ENCODE peak calls at places on chromosomes 11 and 22, in eight cellular contexts. One of them, this sample, is unnamed. For H3K4me1, the result is how much of the 10 kb centered on the place peaks cover.

GRCh38 chr22:26587991-26588613 is 1.8 kb downstream of the TPST2 start:
- DNase-seq in transverse colon: no peak
- DNase-seq in heart right ventricle: no peak
- DNase-seq in psoas muscle: no peak
- DNase-seq in mesendoderm: no peak
- DNase-seq in MM.1S: no peak
- DNase-seq in esophagus squamous epithelium: no peak
- DNase-seq in upper lobe of right lung: no peak
- DNase-seq in this sample: no peak

GRCh38 chr11:29527391-29527936 is 489.4 kb downstream of the KCNA4 start:
- DNase-seq in MM.1S: peak
- DNase-seq in mesendoderm: peak
- DNase-seq in psoas muscle: no peak
- DNase-seq in esophagus squamous epithelium: no peak
- DNase-seq in heart right ventricle: no peak
- DNase-seq in transverse colon: no peak
- DNase-seq in upper lobe of right lung: no peak
- DNase-seq in this sample: no peak

GRCh38 chr11:114219559-114220349 is 76.4 kb upstream of the NNMT start:
- DNase-seq in MM.1S: no peak
- DNase-seq in upper lobe of right lung: no peak
- DNase-seq in psoas muscle: no peak
- DNase-seq in transverse colon: no peak
- DNase-seq in mesendoderm: peak
- DNase-seq in heart right ventricle: no peak
- DNase-seq in esophagus squamous epithelium: no peak
- DNase-seq in this sample: no peak

GRCh38 chr11:76939219-76939631 is 78.5 kb downstream of the ACER3 start:
- DNase-seq in upper lobe of right lung: no peak
- DNase-seq in mesendoderm: peak
- DNase-seq in esophagus squamous epithelium: no peak
- DNase-seq in transverse colon: no peak
- DNase-seq in heart right ventricle: no peak
- DNase-seq in MM.1S: no peak
- DNase-seq in psoas muscle: no peak
- DNase-seq in this sample: no peak

GRCh38 chr11:69663326-69663725 is 11.8 kb downstream of the LTO1 start:
- DNase-seq in transverse colon: no peak
- DNase-seq in MM.1S: no peak
- DNase-seq in psoas muscle: peak
- DNase-seq in mesendoderm: no peak
- DNase-seq in heart right ventricle: no peak
- DNase-seq in upper lobe of right lung: no peak
- DNase-seq in esophagus squamous epithelium: no peak
- DNase-seq in this sample: peak

GRCh38 chr11:8711895-8712442 is 29.4 kb downstream of the RPL27A start:
- DNase-seq in transverse colon: no peak
- DNase-seq in mesendoderm: no peak
- DNase-seq in esophagus squamous epithelium: no peak
- DNase-seq in psoas muscle: no peak
- DNase-seq in upper lobe of right lung: no peak
- DNase-seq in heart right ventricle: no peak
- DNase-seq in MM.1S: no peak
- DNase-seq in this sample: no peak

GRCh38 chr11:61709572-61709971 is 29.4 kb downstream of the DAGLA start:
- DNase-seq in transverse colon: no peak
- DNase-seq in heart right ventricle: no peak
- DNase-seq in MM.1S: no peak
- DNase-seq in psoas muscle: no peak
- DNase-seq in mesendoderm: no peak
- DNase-seq in upper lobe of right lung: no peak
- DNase-seq in esophagus squamous epithelium: no peak
- DNase-seq in this sample: no peak

GRCh38 chr11:123100378-123101085 is 38.6 kb upstream of the HSPA8 start:
- DNase-seq in upper lobe of right lung: no peak
- DNase-seq in transverse colon: no peak
- DNase-seq in esophagus squamous epithelium: no peak
- DNase-seq in mesendoderm: no peak
- DNase-seq in heart right ventricle: peak
- DNase-seq in psoas muscle: peak
- DNase-seq in MM.1S: no peak
- DNase-seq in this sample: peak

GRCh38 chr22:26845016-26845728 is 187.8 kb downstream of the MIAT start:
- DNase-seq in heart right ventricle: no peak
- DNase-seq in MM.1S: no peak
- DNase-seq in esophagus squamous epithelium: no peak
- DNase-seq in psoas muscle: no peak
- DNase-seq in transverse colon: no peak
- DNase-seq in upper lobe of right lung: no peak
- DNase-seq in mesendoderm: no peak
- DNase-seq in this sample: no peak

GRCh38 chr11:1077417-1078119 is 2.9 kb downstream of the MUC2 start:
- DNase-seq in esophagus squamous epithelium: no peak
- DNase-seq in heart right ventricle: no peak
- DNase-seq in transverse colon: no peak
- DNase-seq in MM.1S: no peak
- DNase-seq in upper lobe of right lung: peak
- DNase-seq in mesendoderm: no peak
- DNase-seq in psoas muscle: peak
- DNase-seq in this sample: peak

GRCh38 chr11:132872223-132872622 is 660.1 kb downstream of the OPCML start:
- DNase-seq in MM.1S: no peak
- DNase-seq in transverse colon: no peak
- DNase-seq in upper lobe of right lung: no peak
- DNase-seq in esophagus squamous epithelium: no peak
- DNase-seq in psoas muscle: no peak
- DNase-seq in heart right ventricle: no peak
- DNase-seq in mesendoderm: no peak
- DNase-seq in this sample: no peak

GRCh38 chr11:75024764-75025211 is 36.1 kb downstream of the NEU3 start:
- DNase-seq in heart right ventricle: no peak
- DNase-seq in upper lobe of right lung: no peak
- DNase-seq in transverse colon: no peak
- DNase-seq in esophagus squamous epithelium: no peak
- DNase-seq in mesendoderm: no peak
- DNase-seq in MM.1S: no peak
- DNase-seq in psoas muscle: no peak
- DNase-seq in this sample: no peak

GRCh38 chr22:50502628-50503474 is 4.7 kb downstream of the LMF2 start:
- DNase-seq in MM.1S: no peak
- DNase-seq in esophagus squamous epithelium: no peak
- DNase-seq in upper lobe of right lung: no peak
- DNase-seq in heart right ventricle: no peak
- DNase-seq in transverse colon: no peak
- DNase-seq in psoas muscle: no peak
- DNase-seq in mesendoderm: no peak
- DNase-seq in this sample: no peak

GRCh38 chr11:128334311-128335044 is 252.9 kb downstream of the ETS1 start:
- DNase-seq in esophagus squamous epithelium: no peak
- DNase-seq in upper lobe of right lung: no peak
- DNase-seq in transverse colon: no peak
- DNase-seq in heart right ventricle: peak
- DNase-seq in psoas muscle: no peak
- DNase-seq in mesendoderm: no peak
- DNase-seq in MM.1S: no peak
- DNase-seq in this sample: peak

GRCh38 chr11:29093416-29093815 is 923.4 kb downstream of the KCNA4 start:
- DNase-seq in heart right ventricle: no peak
- DNase-seq in MM.1S: no peak
- DNase-seq in mesendoderm: no peak
- DNase-seq in psoas muscle: no peak
- DNase-seq in esophagus squamous epithelium: no peak
- DNase-seq in upper lobe of right lung: no peak
- DNase-seq in transverse colon: no peak
- DNase-seq in this sample: no peak

GRCh38 chr11:120079750-120080610 is 57.9 kb downstream of the TRIM29 start:
- DNase-seq in MM.1S: no peak
- DNase-seq in esophagus squamous epithelium: no peak
- DNase-seq in mesendoderm: peak
- DNase-seq in psoas muscle: no peak
- DNase-seq in upper lobe of right lung: peak
- DNase-seq in heart right ventricle: no peak
- DNase-seq in transverse colon: no peak
- DNase-seq in this sample: no peak

GRCh38 chr11:113796663-113797259 is 17.2 kb downstream of the CLDN25 start:
- DNase-seq in psoas muscle: no peak
- DNase-seq in MM.1S: peak
- DNase-seq in transverse colon: no peak
- DNase-seq in mesendoderm: peak
- DNase-seq in upper lobe of right lung: no peak
- DNase-seq in esophagus squamous epithelium: no peak
- DNase-seq in heart right ventricle: peak
- DNase-seq in this sample: no peak

GRCh38 chr22:27046603-27047002 is 389.2 kb downstream of the MIAT start:
- DNase-seq in upper lobe of right lung: no peak
- DNase-seq in psoas muscle: no peak
- DNase-seq in mesendoderm: no peak
- DNase-seq in MM.1S: no peak
- DNase-seq in transverse colon: no peak
- DNase-seq in heart right ventricle: no peak
- DNase-seq in esophagus squamous epithelium: no peak
- DNase-seq in this sample: no peak

GRCh38 chr11:64384981-64385952 is 26.3 kb downstream of the RPS6KA4 start:
- DNase-seq in transverse colon: no peak
- DNase-seq in heart right ventricle: no peak
- DNase-seq in mesendoderm: peak
- DNase-seq in upper lobe of right lung: no peak
- DNase-seq in MM.1S: no peak
- DNase-seq in esophagus squamous epithelium: no peak
- DNase-seq in psoas muscle: no peak
- DNase-seq in this sample: no peak

GRCh38 chr11:44301856-44302231 is 8.1 kb downstream of the ALX4 start:
- DNase-seq in upper lobe of right lung: no peak
- DNase-seq in MM.1S: no peak
- DNase-seq in psoas muscle: no peak
- DNase-seq in heart right ventricle: no peak
- DNase-seq in transverse colon: no peak
- DNase-seq in esophagus squamous epithelium: no peak
- DNase-seq in mesendoderm: no peak
- DNase-seq in this sample: peak

GRCh38 chr11:125382211-125382807 is 113.8 kb downstream of the FEZ1 start:
- DNase-seq in transverse colon: no peak
- DNase-seq in heart right ventricle: no peak
- DNase-seq in psoas muscle: no peak
- DNase-seq in mesendoderm: no peak
- DNase-seq in MM.1S: no peak
- DNase-seq in upper lobe of right lung: peak
- DNase-seq in esophagus squamous epithelium: no peak
- DNase-seq in this sample: no peak

GRCh38 chr11:82902086-82902485 is 550 bp downstream of the DDIAS start:
- DNase-seq in MM.1S: no peak
- DNase-seq in transverse colon: no peak
- DNase-seq in psoas muscle: no peak
- DNase-seq in esophagus squamous epithelium: no peak
- DNase-seq in heart right ventricle: no peak
- DNase-seq in mesendoderm: no peak
- DNase-seq in upper lobe of right lung: no peak
- DNase-seq in this sample: no peak
- H3K4me1 ChIP-seq in MM.1S: under half
- H3K4me1 ChIP-seq in transverse colon: under half
- H3K4me1 ChIP-seq in psoas muscle: under half
- H3K4me1 ChIP-seq in esophagus squamous epithelium: under half
- H3K4me1 ChIP-seq in heart right ventricle: under half
- H3K4me1 ChIP-seq in mesendoderm: under half
- H3K4me1 ChIP-seq in upper lobe of right lung: under half
- H3K4me1 ChIP-seq in this sample: under half

DNA sequence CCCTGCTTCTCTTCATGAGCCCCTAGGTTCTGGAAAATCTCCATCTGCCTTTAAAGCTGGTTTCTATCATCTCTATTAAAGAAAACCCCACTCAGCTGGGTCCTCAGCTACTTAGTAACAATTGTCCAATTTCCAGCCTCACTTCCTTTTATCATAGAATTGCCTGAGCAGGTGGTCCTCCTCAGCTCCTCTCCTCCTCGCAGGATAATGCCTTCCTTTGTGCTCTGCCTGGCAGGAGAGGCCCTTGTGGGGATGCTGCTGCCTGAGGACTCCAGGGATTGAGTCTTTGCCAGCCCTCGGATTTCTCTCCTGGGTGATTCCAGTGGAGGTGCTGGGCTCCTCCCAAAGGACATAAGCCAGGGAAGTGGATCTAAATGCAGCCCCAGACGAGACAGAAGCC is 448.3 kb downstream of the INSC start:
- DNase-seq in mesendoderm: no peak
- DNase-seq in psoas muscle: no peak
- DNase-seq in transverse colon: no peak
- DNase-seq in heart right ventricle: no peak
- DNase-seq in esophagus squamous epithelium: no peak
- DNase-seq in upper lobe of right lung: no peak
- DNase-seq in MM.1S: no peak
- DNase-seq in this sample: no peak
- H3K4me1 ChIP-seq in mesendoderm: under half
- H3K4me1 ChIP-seq in psoas muscle: under half
- H3K4me1 ChIP-seq in transverse colon: under half
- H3K4me1 ChIP-seq in heart right ventricle: under half
- H3K4me1 ChIP-seq in esophagus squamous epithelium: under half
- H3K4me1 ChIP-seq in upper lobe of right lung: under half
- H3K4me1 ChIP-seq in MM.1S: under half
- H3K4me1 ChIP-seq in this sample: under half

GRCh38 chr22:42515896-42516295 is 3.7 kb downstream of the RRP7A start:
- DNase-seq in transverse colon: no peak
- DNase-seq in MM.1S: no peak
- DNase-seq in esophagus squamous epithelium: no peak
- DNase-seq in upper lobe of right lung: no peak
- DNase-seq in psoas muscle: no peak
- DNase-seq in heart right ventricle: no peak
- DNase-seq in mesendoderm: no peak
- DNase-seq in this sample: no peak
- H3K4me1 ChIP-seq in transverse colon: under half
- H3K4me1 ChIP-seq in MM.1S: under half
- H3K4me1 ChIP-seq in esophagus squamous epithelium: under half
- H3K4me1 ChIP-seq in upper lobe of right lung: under half
- H3K4me1 ChIP-seq in psoas muscle: under half
- H3K4me1 ChIP-seq in heart right ventricle: under half
- H3K4me1 ChIP-seq in mesendoderm: under half
- H3K4me1 ChIP-seq in this sample: under half

GRCh38 chr22:30423959-30424380 is 1.6 kb upstream of the MTFP1 start:
- DNase-seq in upper lobe of right lung: peak
- DNase-seq in transverse colon: peak
- DNase-seq in heart right ventricle: peak
- DNase-seq in esophagus squamous epithelium: peak
- DNase-seq in psoas muscle: peak
- DNase-seq in mesendoderm: peak
- DNase-seq in MM.1S: peak
- DNase-seq in this sample: peak

GRCh38 chr22:30421695-30422480 is 3.7 kb upstream of the MTFP1 start:
- DNase-seq in esophagus squamous epithelium: no peak
- DNase-seq in mesendoderm: no peak
- DNase-seq in upper lobe of right lung: no peak
- DNase-seq in heart right ventricle: no peak
- DNase-seq in MM.1S: no peak
- DNase-seq in transverse colon: no peak
- DNase-seq in psoas muscle: no peak
- DNase-seq in this sample: no peak

GRCh38 chr22:30422481-30423295 is 2.9 kb upstream of the MTFP1 start:
- DNase-seq in heart right ventricle: peak
- DNase-seq in MM.1S: no peak
- DNase-seq in upper lobe of right lung: peak
- DNase-seq in transverse colon: peak
- DNase-seq in psoas muscle: peak
- DNase-seq in mesendoderm: peak
- DNase-seq in esophagus squamous epithelium: no peak
- DNase-seq in this sample: peak

GRCh38 chr22:30424471-30425326 is 869 bp upstream of the MTFP1 start:
- DNase-seq in mesendoderm: peak
- DNase-seq in upper lobe of right lung: no peak
- DNase-seq in transverse colon: peak
- DNase-seq in psoas muscle: no peak
- DNase-seq in esophagus squamous epithelium: no peak
- DNase-seq in heart right ventricle: no peak
- DNase-seq in MM.1S: peak
- DNase-seq in this sample: no peak

GRCh38 chr22:30423296-30423958 is 2.1 kb upstream of the MTFP1 start:
- DNase-seq in psoas muscle: no peak
- DNase-seq in MM.1S: peak
- DNase-seq in heart right ventricle: no peak
- DNase-seq in transverse colon: peak
- DNase-seq in mesendoderm: no peak
- DNase-seq in upper lobe of right lung: peak
- DNase-seq in esophagus squamous epithelium: no peak
- DNase-seq in this sample: peak
- H3K4me1 ChIP-seq in psoas muscle: under half
- H3K4me1 ChIP-seq in MM.1S: under half
- H3K4me1 ChIP-seq in heart right ventricle: under half
- H3K4me1 ChIP-seq in transverse colon: under half
- H3K4me1 ChIP-seq in mesendoderm: under half
- H3K4me1 ChIP-seq in upper lobe of right lung: under half
- H3K4me1 ChIP-seq in esophagus squamous epithelium: half or more
- H3K4me1 ChIP-seq in this sample: under half

This sample was measured in sigmoid colon.